ENCODE peak calls at places on chromosomes 3 and 15, in seven cellular contexts. E, J, S, T, Z, C and I are unnamed samples.

GRCh38 chr15:63833246-63833696 is 477 bp downstream of the HERC1 start:
- DNase-seq in E (peak; percentile 46), J (no peak), S (peak; percentile 62), T (peak; percentile 61), Z (peak; percentile 44), C (no peak), I (peak; percentile 50)

GRCh38 chr15:39887211-39887610 is 32.9 kb downstream of the GPR176 start:
- DNase-seq in E (no peak), J (no peak), S (no peak), T (no peak), Z (no peak), C (no peak), I (no peak)

GRCh38 chr3:109018828-109019227 is 65.1 kb upstream of the GUCA1C start:
- DNase-seq in E (no peak), J (no peak), S (no peak), T (no peak), Z (no peak), C (no peak), I (no peak)

GRCh38 chr15:72495007-72495406 is 20.9 kb downstream of the ARIH1 start:
- DNase-seq in E (no peak), J (no peak), S (no peak), T (no peak), Z (no peak), C (no peak), I (no peak)

GRCh38 chr3:126447456-126448106 is 28.1 kb downstream of the ZXDC start:
- DNase-seq in E (no peak), J (no peak), S (no peak), T (no peak), Z (peak; percentile 13), C (no peak), I (no peak)

GRCh38 chr3:181770296-181770695 is 58.6 kb downstream of the SOX2 start:
- DNase-seq in E (no peak), J (no peak), S (no peak), T (no peak), Z (no peak), C (no peak), I (no peak)

GRCh38 chr3:159322322-159322939 is 520.6 kb downstream of the MFSD1 start:
- DNase-seq in E (peak; percentile 22), J (no peak), S (peak; percentile 39), T (peak; percentile 48), Z (peak; percentile 21), C (no peak), I (peak; percentile 48)

GRCh38 chr3:121705541-121705940 is 44.0 kb downstream of the GOLGB1 start:
- DNase-seq in E (no peak), J (no peak), S (no peak), T (no peak), Z (no peak), C (no peak), I (no peak)

GRCh38 chr3:72196377-72196929 is 411.5 kb upstream of the PROK2 start:
- DNase-seq in E (no peak), J (no peak), S (no peak), T (no peak), Z (no peak), C (no peak), I (no peak)

GRCh38 chr15:44101286-44101685 is 93.8 kb downstream of the FRMD5 start:
- DNase-seq in E (no peak), J (no peak), S (no peak), T (no peak), Z (no peak), C (no peak), I (no peak)

GRCh38 chr15:70504305-70504951 is 258.9 kb downstream of the UACA start:
- DNase-seq in E (peak; percentile 39), J (no peak), S (peak; percentile 69), T (peak; percentile 73), Z (peak; percentile 41), C (peak; percentile 44), I (peak; percentile 62)

GRCh38 chr3:166734734-166735133 is 645.4 kb downstream of the ZBBX start:
- DNase-seq in E (no peak), J (no peak), S (no peak), T (no peak), Z (no peak), C (no peak), I (no peak)

GRCh38 chr3:140134231-140134630 is 199.2 kb downstream of the CLSTN2 start:
- DNase-seq in E (no peak), J (no peak), S (no peak), T (no peak), Z (no peak), C (no peak), I (no peak)

GRCh38 chr3:19254189-19254588 is 105.9 kb downstream of the KCNH8 start:
- DNase-seq in E (no peak), J (no peak), S (no peak), T (no peak), Z (no peak), C (no peak), I (no peak)

GRCh38 chr3:139107424-139108252 is 62.9 kb upstream of the PRR23C start:
- DNase-seq in E (no peak), J (no peak), S (no peak), T (no peak), Z (no peak), C (no peak), I (no peak)

GRCh38 chr3:10645800-10646199 is 140.4 kb upstream of the ATP2B2 start:
- DNase-seq in E (no peak), J (no peak), S (no peak), T (no peak), Z (no peak), C (no peak), I (no peak)

GRCh38 chr15:52551762-52552161 is 17.1 kb downstream of the ARPP19 start:
- DNase-seq in E (no peak), J (no peak), S (no peak), T (no peak), Z (no peak), C (no peak), I (no peak)

GRCh38 chr3:23312866-23313265 is 109.7 kb downstream of the UBE2E2 start:
- DNase-seq in E (no peak), J (no peak), S (no peak), T (no peak), Z (no peak), C (no peak), I (no peak)

GRCh38 chr3:176514297-176514696 is 683.0 kb downstream of the TBL1XR1 start:
- DNase-seq in E (no peak), J (no peak), S (no peak), T (no peak), Z (no peak), C (no peak), I (peak; percentile 27)

GRCh38 chr15:78808550-78808949 is 2.7 kb downstream of the ADAMTS7 start:
- DNase-seq in E (no peak), J (no peak), S (peak; percentile 74), T (peak; percentile 68), Z (peak; percentile 31), C (no peak), I (peak; percentile 45)
- TF ChIP-seq CTCF in E (peak; percentile 22), J (peak; percentile 33), S (peak; percentile 34), T (no peak), Z (no peak), C (no peak), I (peak; percentile 71)

DNA sequence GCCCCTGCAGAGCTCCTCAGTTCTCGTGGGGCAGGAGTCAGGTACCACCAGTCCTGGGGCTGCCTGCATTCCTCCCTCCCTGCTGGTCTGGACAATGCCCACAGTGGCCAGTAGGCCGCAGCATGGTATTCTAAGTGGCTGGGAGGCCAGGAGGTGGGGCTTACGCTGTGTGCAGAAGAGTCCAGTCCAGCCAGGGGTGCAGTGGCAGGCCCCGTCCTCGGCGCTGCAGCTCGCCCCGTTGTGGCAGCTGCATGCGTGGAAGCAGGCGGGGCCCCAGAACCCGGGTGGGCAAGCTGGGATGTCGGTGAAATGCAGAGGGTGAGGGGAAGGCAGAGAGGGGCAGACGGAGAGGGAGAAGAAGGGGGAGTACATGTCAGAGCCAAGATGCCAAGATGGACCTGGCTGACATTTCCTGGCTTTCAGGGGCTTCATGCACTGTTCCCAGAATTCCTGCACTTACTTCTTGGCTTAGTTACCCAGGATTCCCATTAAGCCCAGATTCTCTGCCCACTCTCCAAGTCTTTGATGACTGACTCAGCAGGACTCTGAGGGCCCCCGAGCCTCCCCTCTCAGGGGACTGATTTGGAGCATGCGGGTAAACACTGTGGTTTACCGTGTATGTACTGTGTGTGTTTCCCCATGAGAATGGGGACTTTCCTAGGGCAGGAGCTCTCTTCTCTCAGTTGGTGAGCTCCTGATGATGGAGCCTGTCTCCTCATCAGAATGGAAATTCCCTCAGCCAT is 47.5 kb downstream of the RAB11A start:
- DNase-seq in E (peak; percentile 52), J (no peak), S (peak; percentile 82), T (peak; percentile 87), Z (no peak), C (peak; percentile 13), I (peak; percentile 69)
- TF ChIP-seq CTCF in E (peak; percentile 53), J (no peak), S (peak; percentile 77), T (peak; percentile 92), Z (peak; percentile 32), C (peak; percentile 31), I (no peak)

GRCh38 chr3:196323723-196324122 is 5.7 kb upstream of the DYNLT2B start:
- DNase-seq in E (no peak), J (no peak), S (no peak), T (no peak), Z (no peak), C (no peak), I (no peak)
- TF ChIP-seq CTCF in E (no peak), J (no peak), S (no peak), T (no peak), Z (no peak), C (no peak), I (no peak)

GRCh38 chr3:7070461-7070860 is 209.5 kb downstream of the GRM7 start:
- DNase-seq in E (no peak), J (no peak), S (no peak), T (no peak), Z (no peak), C (no peak), I (no peak)

GRCh38 chr3:7075901-7076300 is 215.0 kb downstream of the GRM7 start:
- DNase-seq in E (no peak), J (no peak), S (no peak), T (no peak), Z (no peak), C (no peak), I (no peak)

GRCh38 chr3:7075120-7075519 is 214.2 kb downstream of the GRM7 start:
- DNase-seq in E (no peak), J (no peak), S (no peak), T (no peak), Z (no peak), C (no peak), I (no peak)

GRCh38 chr3:7074217-7074616 is 213.3 kb downstream of the GRM7 start:
- DNase-seq in E (no peak), J (no peak), S (no peak), T (no peak), Z (no peak), C (no peak), I (no peak)
- TF ChIP-seq CTCF in E (no peak), J (no peak), S (no peak), T (no peak), Z (no peak), C (no peak), I (no peak)